ENCODE peak calls at places on chromosome 14, in five cellular contexts. I is astrocyte of the spinal cord; M is fibroblast of mammary gland; Q is activated CD8-positive, alpha-beta T cell treated with anti-CD3 and anti-CD28 coated beads, Interleukin-2, amount 10 ng/mL, durations not matched to agents 7 days and 5 days; J is cardiac muscle cell. A is an unnamed sample.

GRCh38 chr14:104868060-104868740 is 3.1 kb downstream of the CEP170B start:
- DNase-seq in I (no peak), M (no peak), Q (no peak), J (no peak), A (no peak)

GRCh38 chr14:34013714-34014055 is 62.8 kb upstream of the EGLN3 start:
- DNase-seq in I (no peak), M (no peak), Q (peak; percentile 25), J (no peak), A (no peak)

GRCh38 chr14:94368956-94369355 is 19.4 kb downstream of the SERPINA1 start:
- DNase-seq in I (no peak), M (no peak), Q (no peak), J (no peak), A (no peak)

GRCh38 chr14:22097606-22098292 is 424.1 kb upstream of the OR4E1 start:
- DNase-seq in I (no peak), M (no peak), Q (peak; percentile 35), J (no peak), A (no peak)

GRCh38 chr14:69543341-69544249 is 31.1 kb downstream of the CCDC177 start:
- DNase-seq in I (peak; percentile 89), M (peak; percentile 98), Q (peak; percentile 77), J (no peak), A (peak; percentile 95)

GRCh38 chr14:95774265-95775160 is 60.6 kb upstream of the TCL1A start:
- DNase-seq in I (peak; percentile 14), M (peak; percentile 58), Q (peak; percentile 64), J (peak; percentile 61), A (peak; percentile 41)

GRCh38 chr14:94445003-94445402 is 7.6 kb downstream of the SERPINA11 start:
- DNase-seq in I (no peak), M (no peak), Q (no peak), J (no peak), A (no peak)

GRCh38 chr14:102029956-102030355 is 56.9 kb downstream of the HSP90AA1 start:
- DNase-seq in I (peak; percentile 90), M (peak; percentile 33), Q (no peak), J (no peak), A (peak; percentile 94)

GRCh38 chr14:95385701-95386100 is 66.0 kb upstream of the CLMN start:
- DNase-seq in I (no peak), M (no peak), Q (no peak), J (no peak), A (no peak)

GRCh38 chr14:90281766-90282165 is 25.4 kb downstream of the PSMC1 start:
- DNase-seq in I (no peak), M (peak; percentile 40), Q (no peak), J (no peak), A (peak; percentile 52)

GRCh38 chr14:22908601-22909000 is 10.3 kb downstream of the RBM23 start:
- DNase-seq in I (no peak), M (peak; percentile 63), Q (no peak), J (no peak), A (no peak)

GRCh38 chr14:83433618-83434017 is 1900.0 kb upstream of the SEL1L start:
- DNase-seq in I (no peak), M (no peak), Q (no peak), J (no peak), A (peak; percentile 41)

GRCh38 chr14:53696217-53696965 is 260.2 kb downstream of the BMP4 start:
- DNase-seq in I (no peak), M (peak; percentile 2), Q (no peak), J (peak; percentile 2), A (peak; percentile 11)

GRCh38 chr14:105853089-105853906 is 326.9 kb downstream of the TMEM121 start:
- DNase-seq in I (no peak), M (no peak), Q (peak; percentile 16), J (no peak), A (no peak)

GRCh38 chr14:99081880-99082279 is 190.1 kb downstream of the BCL11B start:
- DNase-seq in I (no peak), M (no peak), Q (no peak), J (no peak), A (no peak)

GRCh38 chr14:100557658-100558057 is 29.6 kb downstream of the BEGAIN start:
- DNase-seq in I (no peak), M (peak; percentile 18), Q (no peak), J (no peak), A (no peak)

GRCh38 chr14:61461808-61462275 is 140.5 kb downstream of the PRKCH start:
- DNase-seq in I (peak; percentile 85), M (peak; percentile 82), Q (peak; percentile 62), J (peak; percentile 71), A (peak; percentile 85)

GRCh38 chr14:104240426-104241157 is 102.2 kb downstream of the KIF26A start:
- DNase-seq in I (no peak), M (no peak), Q (no peak), J (peak; percentile 31), A (no peak)

GRCh38 chr14:55580401-55581010 is 499 bp downstream of the KTN1 start:
- DNase-seq in I (no peak), M (no peak), Q (peak; percentile 63), J (peak; percentile 71), A (no peak)

GRCh38 chr14:69572634-69573135 is 2.0 kb downstream of the CCDC177 start:
- DNase-seq in I (no peak), M (no peak), Q (no peak), J (no peak), A (peak; percentile 10)

GRCh38 chr14:59022144-59022543 is 166.3 kb upstream of the DAAM1 start:
- DNase-seq in I (no peak), M (peak; percentile 4), Q (no peak), J (no peak), A (no peak)

GRCh38 chr14:93972618-93973205 is 3.7 kb downstream of the ASB2 start:
- DNase-seq in I (no peak), M (no peak), Q (no peak), J (no peak), A (no peak)

GRCh38 chr14:67491741-67492504 is 3.4 kb upstream of the TMEM229B start:
- DNase-seq in I (no peak), M (no peak), Q (no peak), J (peak; percentile 23), A (no peak)

GRCh38 chr14:31205681-31206535 is 1.7 kb downstream of the HECTD1 start:
- DNase-seq in I (peak; percentile 72), M (peak; percentile 90), Q (no peak), J (peak; percentile 44), A (peak; percentile 67)

GRCh38 chr14:103558071-103558882 is 4.2 kb downstream of the BAG5 start:
- DNase-seq in I (peak; percentile 70), M (peak; percentile 86), Q (no peak), J (no peak), A (no peak)

GRCh38 chr14:23138173-23138535 is 19.1 kb upstream of the CEBPE start:
- DNase-seq in I (no peak), M (peak; percentile 32), Q (no peak), J (no peak), A (no peak)

GRCh38 chr14:91254456-91254855 is 10.0 kb upstream of the GPR68 start:
- DNase-seq in I (no peak), M (no peak), Q (peak; percentile 74), J (no peak), A (no peak)

GRCh38 chr14:61470261-61470953 is 149.0 kb downstream of the PRKCH start:
- DNase-seq in I (peak; percentile 97), M (peak; percentile 99), Q (no peak), J (no peak), A (peak; percentile 99)

GRCh38 chr14:34650786-34651584 is 21.0 kb upstream of the SNX6 start:
- DNase-seq in I (peak; percentile 99), M (peak; percentile 100), Q (no peak), J (no peak), A (peak; percentile 97)

GRCh38 chr14:40847496-40847895 is 759.2 kb upstream of the LRFN5 start:
- DNase-seq in I (no peak), M (peak; percentile 1), Q (no peak), J (no peak), A (no peak)

GRCh38 chr14:31543969-31544799 is 17.0 kb upstream of the NUBPL start:
- DNase-seq in I (peak; percentile 9), M (peak; percentile 26), Q (no peak), J (peak; percentile 1), A (peak; percentile 10)

GRCh38 chr14:64501326-64502171 is 2.1 kb downstream of the ZBTB25 start:
- DNase-seq in I (peak; percentile 71), M (peak; percentile 85), Q (no peak), J (no peak), A (peak; percentile 84)

A was measured in LHCN-M2.